ENCODE peak calls at places on chromosomes 12 and 14, in six cellular contexts. One of them, this sample, is unnamed.

GRCh38 chr14:56555921-56556570 is 23.6 kb upstream of the TMEM260 start:
- DNase-seq in naive B cell: no peak
- DNase-seq in posterior cingulate gyrus: no peak
- DNase-seq in midbrain: peak
- DNase-seq in hepatocyte: peak
- DNase-seq in pancreas: no peak
- DNase-seq in this sample: peak

GRCh38 chr12:19850341-19851065 is 411.2 kb downstream of the AEBP2 start:
- DNase-seq in naive B cell: no peak
- DNase-seq in pancreas: no peak
- DNase-seq in hepatocyte: no peak
- DNase-seq in posterior cingulate gyrus: no peak
- DNase-seq in midbrain: no peak
- DNase-seq in this sample: peak

GRCh38 chr12:100254876-100255275 is 12.0 kb downstream of the DEPDC4 start:
- DNase-seq in midbrain: no peak
- DNase-seq in naive B cell: no peak
- DNase-seq in pancreas: no peak
- DNase-seq in posterior cingulate gyrus: no peak
- DNase-seq in hepatocyte: no peak
- DNase-seq in this sample: peak

GRCh38 chr12:94817695-94818075 is 167.3 kb upstream of the TMCC3 start:
- DNase-seq in posterior cingulate gyrus: no peak
- DNase-seq in naive B cell: no peak
- DNase-seq in hepatocyte: no peak
- DNase-seq in pancreas: no peak
- DNase-seq in midbrain: no peak
- DNase-seq in this sample: no peak

GRCh38 chr12:124126950-124127349 is 153.9 kb downstream of the ZNF664 start:
- DNase-seq in hepatocyte: no peak
- DNase-seq in naive B cell: no peak
- DNase-seq in posterior cingulate gyrus: no peak
- DNase-seq in pancreas: no peak
- DNase-seq in midbrain: no peak
- DNase-seq in this sample: no peak

GRCh38 chr12:101552277-101552676 is 42.5 kb upstream of the MYBPC1 start:
- DNase-seq in midbrain: no peak
- DNase-seq in pancreas: no peak
- DNase-seq in hepatocyte: peak
- DNase-seq in posterior cingulate gyrus: no peak
- DNase-seq in naive B cell: no peak
- DNase-seq in this sample: no peak

GRCh38 chr14:95544588-95544987 is 9.7 kb downstream of the GLRX5 start:
- DNase-seq in posterior cingulate gyrus: no peak
- DNase-seq in pancreas: no peak
- DNase-seq in naive B cell: no peak
- DNase-seq in hepatocyte: no peak
- DNase-seq in midbrain: no peak
- DNase-seq in this sample: no peak

GRCh38 chr14:37591941-37592287 is 3.1 kb downstream of the FOXA1 start:
- DNase-seq in midbrain: no peak
- DNase-seq in pancreas: no peak
- DNase-seq in naive B cell: no peak
- DNase-seq in posterior cingulate gyrus: no peak
- DNase-seq in hepatocyte: peak
- DNase-seq in this sample: no peak

GRCh38 chr12:56873382-56873781 is 60.8 kb downstream of the SDR9C7 start:
- DNase-seq in hepatocyte: no peak
- DNase-seq in midbrain: no peak
- DNase-seq in pancreas: no peak
- DNase-seq in naive B cell: no peak
- DNase-seq in posterior cingulate gyrus: no peak
- DNase-seq in this sample: no peak

GRCh38 chr12:132178801-132179401 is 34.6 kb downstream of the NOC4L start:
- DNase-seq in midbrain: no peak
- DNase-seq in naive B cell: no peak
- DNase-seq in hepatocyte: no peak
- DNase-seq in posterior cingulate gyrus: no peak
- DNase-seq in pancreas: no peak
- DNase-seq in this sample: peak

This sample was measured in kidney tubule cell.